ENCODE peak calls at places on chromosomes 1 and 21, in ten cellular contexts. M, Y, T, E, D, J, A, C, W and V are unnamed samples.

GRCh38 chr1:63949965-63950364 is 176.1 kb downstream of the ROR1 start:
- DNase-seq in Y (no peak), A (no peak), J (no peak), C (no peak), T (no peak), M (no peak), D (no peak), E (peak; percentile 67), W (no peak), V (no peak)

GRCh38 chr1:115714572-115715141 is 53.9 kb downstream of the CASQ2 start:
- DNase-seq in M (no peak), J (no peak), E (no peak), C (no peak), W (no peak), T (no peak), D (no peak), Y (no peak), A (no peak), V (no peak)

GRCh38 chr1:145710291-145711027 is 3.3 kb upstream of the PDZK1 start:
- DNase-seq in M (no peak), C (no peak), Y (no peak), D (no peak), E (no peak), T (no peak), W (no peak), A (no peak), J (no peak), V (no peak)

GRCh38 chr1:27592191-27592590 is 11.8 kb downstream of the AHDC1 start:
- DNase-seq in T (no peak), J (no peak), C (no peak), D (no peak), E (no peak), W (no peak), Y (no peak), A (no peak), M (no peak), V (no peak)

GRCh38 chr1:198171667-198172294 is 15.0 kb downstream of the NEK7 start:
- DNase-seq in T (no peak), J (no peak), Y (no peak), W (no peak), E (no peak), C (no peak), A (no peak), D (no peak), M (no peak), V (no peak)

GRCh38 chr1:156706647-156707008 is 1.2 kb upstream of the CRABP2 start:
- DNase-seq in A (no peak), T (no peak), D (no peak), E (peak; percentile 68), Y (no peak), J (no peak), C (peak; percentile 4), M (no peak), W (no peak), V (no peak)

GRCh38 chr1:207145401-207146058 is 41.5 kb downstream of the C4BPA start:
- DNase-seq in C (no peak), M (no peak), D (no peak), W (no peak), A (no peak), E (no peak), T (no peak), J (no peak), Y (no peak), V (no peak)

GRCh38 chr1:97050501-97050900 is 328.9 kb downstream of the PTBP2 start:
- DNase-seq in J (no peak), M (no peak), T (no peak), E (peak; percentile 76), W (no peak), C (no peak), A (peak; percentile 48), Y (no peak), D (no peak), V (no peak)

GRCh38 chr1:67590329-67590728 is 94.7 kb upstream of the GADD45A start:
- DNase-seq in E (peak; percentile 86), C (no peak), T (no peak), A (peak; percentile 26), Y (peak; percentile 73), D (no peak), W (no peak), J (no peak), M (no peak), V (no peak)

GRCh38 chr1:61202854-61203603 is 120.7 kb downstream of the NFIA start:
- DNase-seq in M (no peak), E (no peak), A (no peak), W (no peak), T (no peak), D (no peak), C (no peak), Y (no peak), J (no peak), V (no peak)

GRCh38 chr1:33753087-33753856 is 110.6 kb upstream of the HMGB4 start:
- DNase-seq in J (no peak), Y (peak; percentile 9), C (no peak), W (no peak), A (no peak), D (no peak), T (no peak), M (no peak), E (no peak), V (no peak)

GRCh38 chr1:28259252-28259934 is at the start of gene SESN2:
- DNase-seq in T (peak; percentile 100), M (peak; percentile 85), Y (peak; percentile 100), C (peak; percentile 99), A (peak; percentile 99), W (peak; percentile 99), J (peak; percentile 97), D (peak; percentile 100), E (peak; percentile 99), V (peak; percentile 99)

DNA sequence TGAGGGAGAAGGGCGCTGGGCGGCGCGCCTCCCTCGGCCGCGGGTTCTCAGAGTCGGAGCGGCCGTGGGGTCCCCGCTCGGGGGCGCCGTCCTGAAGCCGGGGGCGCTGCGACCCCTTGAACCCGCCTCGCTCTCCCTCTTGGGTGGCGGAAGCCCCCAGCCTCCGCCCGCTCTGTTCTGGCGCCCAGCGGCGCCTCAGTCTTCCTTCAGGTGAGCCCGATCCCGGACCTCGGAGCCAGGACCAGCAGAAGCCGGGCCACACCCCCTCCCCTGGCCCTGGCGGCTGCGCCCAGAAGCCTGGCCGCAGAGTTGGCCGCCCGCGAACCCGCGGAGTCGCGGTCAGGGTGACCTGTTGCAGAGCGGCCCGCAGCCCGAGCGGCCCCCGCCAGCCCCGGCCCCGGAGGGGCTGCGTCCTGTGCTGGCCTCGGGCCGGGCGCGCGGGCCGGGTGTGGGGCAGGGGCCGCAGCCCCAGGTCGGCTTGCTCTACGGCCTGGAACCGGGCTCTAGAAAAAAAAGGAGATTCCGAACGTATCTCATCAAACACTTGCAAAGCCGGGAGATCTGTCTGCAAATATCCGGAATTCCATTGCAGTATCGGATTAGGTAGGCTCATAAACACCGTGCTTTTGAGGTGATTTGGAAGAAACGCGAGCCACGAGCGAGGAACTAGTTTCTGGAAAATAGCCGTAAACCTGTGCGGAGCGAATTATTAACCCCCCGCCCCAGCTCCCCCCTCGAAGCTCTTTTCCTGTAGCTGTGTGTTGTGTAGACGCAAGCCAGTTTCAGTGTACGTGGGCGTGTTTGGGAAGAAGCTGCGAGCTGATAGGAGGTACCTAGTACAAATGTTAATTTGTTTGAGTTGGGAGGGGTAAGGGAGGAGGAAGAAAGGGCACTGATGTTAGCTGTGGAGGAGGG is 816 bp downstream of the RALGPS2 start:
- DNase-seq in E (peak; percentile 84), W (peak; percentile 30), C (peak; percentile 51), D (peak; percentile 80), T (peak; percentile 81), A (peak; percentile 73), M (peak; percentile 79), Y (no peak), J (peak; percentile 77), V (peak; percentile 73)
- TF ChIP-seq CTCF in E (no peak), W (no peak), C (no peak), D (no peak), T (no peak), A (no peak), M (peak; percentile 44), Y (peak; percentile 32), J (peak; percentile 32), V (peak; percentile 35)

GRCh38 chr21:26844258-26845065 is 747 bp downstream of the ADAMTS1 start:
- DNase-seq in D (no peak), C (no peak), E (peak; percentile 62), Y (no peak), W (peak; percentile 44), M (no peak), J (no peak), T (peak; percentile 74), A (peak; percentile 21), V (no peak)
- TF ChIP-seq CTCF in D (no peak), C (no peak), E (no peak), Y (no peak), W (no peak), M (no peak), J (no peak), T (no peak), A (no peak), V (no peak)

DNA sequence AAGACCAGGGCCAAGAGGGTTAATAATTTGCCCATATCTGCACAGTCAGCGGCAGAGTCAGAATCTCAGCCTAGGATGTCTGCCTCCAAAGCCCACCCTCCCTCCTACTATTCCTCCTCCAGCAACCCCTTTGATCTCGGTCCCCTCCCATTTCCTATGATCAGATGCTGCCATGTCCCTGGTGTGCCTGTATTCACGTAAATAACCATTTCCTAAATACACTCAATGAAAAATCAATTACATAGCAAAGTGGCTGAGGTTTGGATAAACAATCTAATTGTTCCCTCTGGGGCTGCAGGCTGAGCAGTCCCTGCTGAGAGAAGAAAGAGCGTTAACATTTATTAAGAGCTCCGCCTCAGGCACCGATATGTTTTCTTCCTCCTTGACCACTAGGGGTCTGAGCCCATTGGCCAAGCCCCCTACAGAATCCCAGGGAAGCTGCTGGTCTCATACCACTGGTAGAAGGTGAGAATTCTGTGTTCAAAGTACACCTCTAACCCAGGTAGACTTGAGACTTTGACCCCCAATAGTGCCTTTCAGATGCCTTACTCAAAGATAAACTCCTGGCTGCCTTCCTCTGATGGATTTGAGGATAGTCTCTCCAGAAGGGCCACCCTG is 34.0 kb upstream of the CAMK1G start:
- DNase-seq in Y (no peak), C (no peak), W (no peak), A (no peak), E (no peak), T (no peak), M (no peak), J (no peak), D (no peak), V (no peak)
- TF ChIP-seq CTCF in Y (no peak), C (no peak), W (no peak), A (peak; percentile 55), E (no peak), T (peak; percentile 12), M (no peak), J (no peak), D (no peak), V (peak; percentile 75)

DNA sequence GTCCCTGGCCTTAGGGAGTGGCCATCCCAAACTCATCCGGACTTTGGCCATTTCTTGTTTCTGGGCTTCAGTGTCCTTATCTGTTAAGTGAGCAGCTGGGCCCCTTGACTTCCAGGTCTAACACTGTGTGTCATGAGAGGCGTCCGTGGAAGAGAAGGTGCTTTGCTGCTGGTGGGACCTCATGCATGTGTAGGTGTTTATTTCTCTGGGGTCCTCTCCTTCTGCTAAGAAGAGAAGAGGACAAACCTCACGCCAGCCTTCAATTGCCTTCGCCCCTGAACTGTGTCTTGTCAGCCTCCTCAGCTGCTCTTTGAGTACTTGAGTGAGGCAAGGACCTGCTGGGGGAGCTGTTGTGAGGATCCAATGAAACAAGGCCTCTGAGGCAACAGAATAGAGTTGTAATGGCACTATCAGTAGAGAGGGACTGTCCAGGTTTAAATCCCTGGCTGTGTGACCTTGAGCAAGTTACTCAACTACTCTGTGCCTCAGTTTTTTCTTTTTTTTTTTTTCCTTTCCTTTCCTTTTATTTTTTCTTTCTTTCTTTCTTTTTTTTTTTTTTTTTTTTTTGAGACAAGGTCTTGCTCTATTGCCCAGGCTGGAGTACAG is 72.4 kb downstream of the RUNX3 start:
- DNase-seq in D (no peak), W (no peak), J (no peak), M (no peak), C (no peak), T (no peak), A (no peak), Y (no peak), E (no peak), V (no peak)
- TF ChIP-seq CTCF in D (no peak), W (peak; percentile 14), J (no peak), M (no peak), C (no peak), T (no peak), A (no peak), Y (no peak), E (peak; percentile 9), V (no peak)